ENCODE peak calls at places on chromosomes 6 and 20, in eight cellular contexts. One of them, this sample, is unnamed.
A peak's percentile ranks its signal among the peaks of the same experiment; 100 is the strongest.

GRCh38 chr20:64185276-64185900 is 21.1 kb downstream of the MYT1 start:
- DNase-seq in Jurkat, Clone E6-1: no peak
- DNase-seq in choroid plexus epithelial cell: no peak
- DNase-seq in AG04449: no peak
- DNase-seq in skeletal muscle cell: no peak
- DNase-seq in naive thymus-derived CD4-positive, alpha-beta T cell: no peak
- DNase-seq in CD8-positive, alpha-beta T cell: no peak
- DNase-seq in left ventricle myocardium inferior: no peak
- DNase-seq in this sample: no peak

GRCh38 chr6:64293298-64293697 is 657.7 kb downstream of the PHF3 start:
- DNase-seq in AG04449: no peak
- DNase-seq in CD8-positive, alpha-beta T cell: no peak
- DNase-seq in naive thymus-derived CD4-positive, alpha-beta T cell: no peak
- DNase-seq in Jurkat, Clone E6-1: no peak
- DNase-seq in left ventricle myocardium inferior: no peak
- DNase-seq in choroid plexus epithelial cell: peak; percentile 26
- DNase-seq in skeletal muscle cell: no peak
- DNase-seq in this sample: no peak

GRCh38 chr6:113122060-113122459 is 735.1 kb upstream of the MARCKS start:
- DNase-seq in Jurkat, Clone E6-1: no peak
- DNase-seq in naive thymus-derived CD4-positive, alpha-beta T cell: no peak
- DNase-seq in left ventricle myocardium inferior: no peak
- DNase-seq in choroid plexus epithelial cell: peak; percentile 95
- DNase-seq in skeletal muscle cell: peak; percentile 81
- DNase-seq in CD8-positive, alpha-beta T cell: no peak
- DNase-seq in AG04449: peak; percentile 76
- DNase-seq in this sample: peak; percentile 68

GRCh38 chr6:79196908-79197307 is 37.6 kb downstream of the HMGN3 start:
- DNase-seq in Jurkat, Clone E6-1: no peak
- DNase-seq in CD8-positive, alpha-beta T cell: no peak
- DNase-seq in skeletal muscle cell: no peak
- DNase-seq in naive thymus-derived CD4-positive, alpha-beta T cell: no peak
- DNase-seq in left ventricle myocardium inferior: no peak
- DNase-seq in AG04449: no peak
- DNase-seq in choroid plexus epithelial cell: no peak
- DNase-seq in this sample: no peak

GRCh38 chr6:82298012-82298411 is 50.5 kb upstream of the IBTK start:
- DNase-seq in naive thymus-derived CD4-positive, alpha-beta T cell: no peak
- DNase-seq in left ventricle myocardium inferior: no peak
- DNase-seq in Jurkat, Clone E6-1: no peak
- DNase-seq in choroid plexus epithelial cell: peak; percentile 4
- DNase-seq in AG04449: no peak
- DNase-seq in CD8-positive, alpha-beta T cell: no peak
- DNase-seq in skeletal muscle cell: peak; percentile 4
- DNase-seq in this sample: no peak

GRCh38 chr6:12570461-12571030 is 146.0 kb upstream of the PHACTR1 start:
- DNase-seq in left ventricle myocardium inferior: no peak
- DNase-seq in CD8-positive, alpha-beta T cell: no peak
- DNase-seq in skeletal muscle cell: no peak
- DNase-seq in Jurkat, Clone E6-1: no peak
- DNase-seq in AG04449: no peak
- DNase-seq in choroid plexus epithelial cell: no peak
- DNase-seq in naive thymus-derived CD4-positive, alpha-beta T cell: no peak
- DNase-seq in this sample: no peak

GRCh38 chr6:118712955-118713354 is 61.6 kb upstream of the CEP85L start:
- DNase-seq in left ventricle myocardium inferior: no peak
- DNase-seq in skeletal muscle cell: peak; percentile 68
- DNase-seq in naive thymus-derived CD4-positive, alpha-beta T cell: no peak
- DNase-seq in CD8-positive, alpha-beta T cell: no peak
- DNase-seq in AG04449: no peak
- DNase-seq in Jurkat, Clone E6-1: no peak
- DNase-seq in choroid plexus epithelial cell: peak; percentile 51
- DNase-seq in this sample: peak; percentile 12

GRCh38 chr6:167079853-167080297 is 43.0 kb upstream of the CCR6 start:
- DNase-seq in CD8-positive, alpha-beta T cell: peak; percentile 27
- DNase-seq in AG04449: no peak
- DNase-seq in skeletal muscle cell: no peak
- DNase-seq in left ventricle myocardium inferior: no peak
- DNase-seq in choroid plexus epithelial cell: no peak
- DNase-seq in Jurkat, Clone E6-1: no peak
- DNase-seq in naive thymus-derived CD4-positive, alpha-beta T cell: no peak
- DNase-seq in this sample: no peak

GRCh38 chr6:52286798-52287432 is 2.4 kb upstream of the MCM3 start:
- DNase-seq in left ventricle myocardium inferior: peak; percentile 48
- DNase-seq in choroid plexus epithelial cell: peak; percentile 88
- DNase-seq in AG04449: peak; percentile 12
- DNase-seq in CD8-positive, alpha-beta T cell: peak; percentile 56
- DNase-seq in Jurkat, Clone E6-1: peak; percentile 75
- DNase-seq in naive thymus-derived CD4-positive, alpha-beta T cell: peak; percentile 71
- DNase-seq in skeletal muscle cell: peak; percentile 40
- DNase-seq in this sample: no peak

GRCh38 chr20:57213924-57214323 is 52.5 kb downstream of the BMP7 start:
- DNase-seq in skeletal muscle cell: no peak
- DNase-seq in naive thymus-derived CD4-positive, alpha-beta T cell: no peak
- DNase-seq in AG04449: no peak
- DNase-seq in left ventricle myocardium inferior: no peak
- DNase-seq in Jurkat, Clone E6-1: no peak
- DNase-seq in choroid plexus epithelial cell: no peak
- DNase-seq in CD8-positive, alpha-beta T cell: no peak
- DNase-seq in this sample: no peak

GRCh38 chr6:43491750-43492661 is 14.6 kb downstream of the TJAP1 start:
- DNase-seq in naive thymus-derived CD4-positive, alpha-beta T cell: no peak
- DNase-seq in CD8-positive, alpha-beta T cell: no peak
- DNase-seq in left ventricle myocardium inferior: peak; percentile 88
- DNase-seq in choroid plexus epithelial cell: peak; percentile 77
- DNase-seq in skeletal muscle cell: peak; percentile 42
- DNase-seq in AG04449: no peak
- DNase-seq in Jurkat, Clone E6-1: no peak
- DNase-seq in this sample: no peak

GRCh38 chr6:170224694-170225660 is 65.9 kb downstream of the DLL1 start:
- DNase-seq in Jurkat, Clone E6-1: no peak
- DNase-seq in left ventricle myocardium inferior: no peak
- DNase-seq in choroid plexus epithelial cell: peak; percentile 10
- DNase-seq in naive thymus-derived CD4-positive, alpha-beta T cell: no peak
- DNase-seq in skeletal muscle cell: no peak
- DNase-seq in CD8-positive, alpha-beta T cell: no peak
- DNase-seq in AG04449: no peak
- DNase-seq in this sample: peak; percentile 5

GRCh38 chr20:48230251-48230650 is 445.0 kb upstream of the SULF2 start:
- DNase-seq in left ventricle myocardium inferior: no peak
- DNase-seq in Jurkat, Clone E6-1: no peak
- DNase-seq in AG04449: no peak
- DNase-seq in naive thymus-derived CD4-positive, alpha-beta T cell: no peak
- DNase-seq in CD8-positive, alpha-beta T cell: no peak
- DNase-seq in choroid plexus epithelial cell: no peak
- DNase-seq in skeletal muscle cell: no peak
- DNase-seq in this sample: no peak

GRCh38 chr20:48789781-48790544 is 37.8 kb downstream of the PREX1 start:
- DNase-seq in skeletal muscle cell: no peak
- DNase-seq in left ventricle myocardium inferior: no peak
- DNase-seq in AG04449: no peak
- DNase-seq in naive thymus-derived CD4-positive, alpha-beta T cell: no peak
- DNase-seq in Jurkat, Clone E6-1: no peak
- DNase-seq in CD8-positive, alpha-beta T cell: no peak
- DNase-seq in choroid plexus epithelial cell: no peak
- DNase-seq in this sample: no peak

GRCh38 chr20:8375898-8376297 is 243.8 kb downstream of the PLCB1 start:
- DNase-seq in CD8-positive, alpha-beta T cell: no peak
- DNase-seq in skeletal muscle cell: no peak
- DNase-seq in left ventricle myocardium inferior: no peak
- DNase-seq in Jurkat, Clone E6-1: no peak
- DNase-seq in AG04449: no peak
- DNase-seq in naive thymus-derived CD4-positive, alpha-beta T cell: no peak
- DNase-seq in choroid plexus epithelial cell: peak; percentile 83
- DNase-seq in this sample: no peak

GRCh38 chr20:36303020-36303595 is 3.0 kb upstream of the DLGAP4 start:
- DNase-seq in CD8-positive, alpha-beta T cell: no peak
- DNase-seq in left ventricle myocardium inferior: no peak
- DNase-seq in choroid plexus epithelial cell: no peak
- DNase-seq in naive thymus-derived CD4-positive, alpha-beta T cell: no peak
- DNase-seq in AG04449: no peak
- DNase-seq in Jurkat, Clone E6-1: no peak
- DNase-seq in skeletal muscle cell: no peak
- DNase-seq in this sample: no peak

GRCh38 chr6:36674942-36675341 is 3.6 kb upstream of the CDKN1A start:
- DNase-seq in naive thymus-derived CD4-positive, alpha-beta T cell: no peak
- DNase-seq in Jurkat, Clone E6-1: no peak
- DNase-seq in AG04449: no peak
- DNase-seq in skeletal muscle cell: no peak
- DNase-seq in left ventricle myocardium inferior: no peak
- DNase-seq in choroid plexus epithelial cell: no peak
- DNase-seq in CD8-positive, alpha-beta T cell: no peak
- DNase-seq in this sample: no peak

GRCh38 chr20:7416382-7416781 is 523.9 kb downstream of the HAO1 start:
- DNase-seq in choroid plexus epithelial cell: no peak
- DNase-seq in naive thymus-derived CD4-positive, alpha-beta T cell: no peak
- DNase-seq in CD8-positive, alpha-beta T cell: no peak
- DNase-seq in Jurkat, Clone E6-1: no peak
- DNase-seq in left ventricle myocardium inferior: no peak
- DNase-seq in AG04449: no peak
- DNase-seq in skeletal muscle cell: no peak
- DNase-seq in this sample: no peak

GRCh38 chr6:50714487-50715379 is 1.4 kb downstream of the TFAP2D start:
- DNase-seq in naive thymus-derived CD4-positive, alpha-beta T cell: no peak
- DNase-seq in skeletal muscle cell: no peak
- DNase-seq in AG04449: no peak
- DNase-seq in CD8-positive, alpha-beta T cell: no peak
- DNase-seq in Jurkat, Clone E6-1: no peak
- DNase-seq in left ventricle myocardium inferior: no peak
- DNase-seq in choroid plexus epithelial cell: no peak
- DNase-seq in this sample: no peak

DNA sequence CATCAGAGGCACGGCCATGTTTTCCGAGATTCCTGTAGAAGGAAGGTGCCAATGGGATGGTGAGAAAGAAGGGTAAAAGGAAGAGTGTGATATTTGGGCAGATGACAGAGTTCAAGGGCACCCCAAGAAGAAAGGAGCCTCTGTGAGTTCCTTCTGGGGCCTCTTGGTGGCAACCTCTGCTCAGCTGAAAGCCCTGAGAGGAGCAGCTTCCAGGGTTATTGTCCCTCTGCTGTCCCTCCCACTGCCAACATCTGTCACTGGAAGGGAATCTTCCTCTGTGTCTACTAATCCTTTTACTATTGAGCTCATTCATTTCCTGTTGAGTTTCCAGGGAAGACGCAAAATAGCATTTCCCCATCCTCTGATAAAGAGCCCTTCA is 40.0 kb upstream of the KCNK16 start:
- DNase-seq in choroid plexus epithelial cell: no peak
- DNase-seq in skeletal muscle cell: no peak
- DNase-seq in Jurkat, Clone E6-1: no peak
- DNase-seq in AG04449: no peak
- DNase-seq in naive thymus-derived CD4-positive, alpha-beta T cell: no peak
- DNase-seq in left ventricle myocardium inferior: no peak
- DNase-seq in CD8-positive, alpha-beta T cell: no peak
- DNase-seq in this sample: no peak
- H3K4me3 ChIP-seq in choroid plexus epithelial cell: no peak overlapping the region
- H3K4me3 ChIP-seq in skeletal muscle cell: no peak overlapping the region
- H3K4me3 ChIP-seq in Jurkat, Clone E6-1: no peak overlapping the region
- H3K4me3 ChIP-seq in AG04449: no peak overlapping the region
- H3K4me3 ChIP-seq in naive thymus-derived CD4-positive, alpha-beta T cell: no peak overlapping the region
- H3K4me3 ChIP-seq in left ventricle myocardium inferior: no peak overlapping the region
- H3K4me3 ChIP-seq in CD8-positive, alpha-beta T cell: no peak overlapping the region
- H3K4me3 ChIP-seq in this sample: no peak overlapping the region

GRCh38 chr6:110039996-110040383 is 61.9 kb downstream of the GPR6 start:
- DNase-seq in naive thymus-derived CD4-positive, alpha-beta T cell: peak; percentile 61
- DNase-seq in skeletal muscle cell: no peak
- DNase-seq in Jurkat, Clone E6-1: peak; percentile 73
- DNase-seq in left ventricle myocardium inferior: no peak
- DNase-seq in AG04449: no peak
- DNase-seq in CD8-positive, alpha-beta T cell: peak; percentile 32
- DNase-seq in choroid plexus epithelial cell: peak; percentile 67
- DNase-seq in this sample: no peak
- H3K4me3 ChIP-seq in naive thymus-derived CD4-positive, alpha-beta T cell: peak overlapping the region; percentile 54
- H3K4me3 ChIP-seq in skeletal muscle cell: peak overlapping the region; percentile 36
- H3K4me3 ChIP-seq in Jurkat, Clone E6-1: peak overlapping the region; percentile 59
- H3K4me3 ChIP-seq in left ventricle myocardium inferior: peak overlapping the region; percentile 53
- H3K4me3 ChIP-seq in AG04449: peak overlapping the region; percentile 45
- H3K4me3 ChIP-seq in CD8-positive, alpha-beta T cell: peak overlapping the region; percentile 49
- H3K4me3 ChIP-seq in choroid plexus epithelial cell: peak overlapping the region; percentile 53
- H3K4me3 ChIP-seq in this sample: peak overlapping the region; percentile 36

DNA sequence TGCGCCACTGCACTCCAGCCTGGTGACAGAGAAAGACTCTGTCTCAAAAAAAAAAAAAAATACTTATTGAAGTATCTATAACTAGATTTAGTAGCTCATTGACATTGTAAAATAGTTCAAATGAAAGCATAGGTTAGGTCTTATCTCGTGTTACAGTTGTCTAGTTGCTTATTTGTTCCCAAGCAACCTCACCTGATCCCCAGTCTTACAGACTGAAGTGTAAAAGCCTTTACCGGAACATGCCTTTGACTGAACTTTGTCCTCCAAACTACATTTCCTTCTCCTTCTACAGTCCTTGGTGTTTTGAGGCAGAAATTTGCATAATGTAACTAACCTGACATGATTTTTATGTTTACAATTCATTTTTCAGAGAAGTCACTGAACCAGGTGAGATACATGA is 61.0 kb downstream of the PKIB start:
- DNase-seq in naive thymus-derived CD4-positive, alpha-beta T cell: no peak
- DNase-seq in skeletal muscle cell: no peak
- DNase-seq in Jurkat, Clone E6-1: no peak
- DNase-seq in CD8-positive, alpha-beta T cell: no peak
- DNase-seq in choroid plexus epithelial cell: no peak
- DNase-seq in AG04449: no peak
- DNase-seq in left ventricle myocardium inferior: no peak
- DNase-seq in this sample: no peak
- H3K4me3 ChIP-seq in naive thymus-derived CD4-positive, alpha-beta T cell: no peak overlapping the region
- H3K4me3 ChIP-seq in skeletal muscle cell: no peak overlapping the region
- H3K4me3 ChIP-seq in Jurkat, Clone E6-1: no peak overlapping the region
- H3K4me3 ChIP-seq in CD8-positive, alpha-beta T cell: no peak overlapping the region
- H3K4me3 ChIP-seq in choroid plexus epithelial cell: no peak overlapping the region
- H3K4me3 ChIP-seq in AG04449: no peak overlapping the region
- H3K4me3 ChIP-seq in left ventricle myocardium inferior: no peak overlapping the region
- H3K4me3 ChIP-seq in this sample: no peak overlapping the region

DNA sequence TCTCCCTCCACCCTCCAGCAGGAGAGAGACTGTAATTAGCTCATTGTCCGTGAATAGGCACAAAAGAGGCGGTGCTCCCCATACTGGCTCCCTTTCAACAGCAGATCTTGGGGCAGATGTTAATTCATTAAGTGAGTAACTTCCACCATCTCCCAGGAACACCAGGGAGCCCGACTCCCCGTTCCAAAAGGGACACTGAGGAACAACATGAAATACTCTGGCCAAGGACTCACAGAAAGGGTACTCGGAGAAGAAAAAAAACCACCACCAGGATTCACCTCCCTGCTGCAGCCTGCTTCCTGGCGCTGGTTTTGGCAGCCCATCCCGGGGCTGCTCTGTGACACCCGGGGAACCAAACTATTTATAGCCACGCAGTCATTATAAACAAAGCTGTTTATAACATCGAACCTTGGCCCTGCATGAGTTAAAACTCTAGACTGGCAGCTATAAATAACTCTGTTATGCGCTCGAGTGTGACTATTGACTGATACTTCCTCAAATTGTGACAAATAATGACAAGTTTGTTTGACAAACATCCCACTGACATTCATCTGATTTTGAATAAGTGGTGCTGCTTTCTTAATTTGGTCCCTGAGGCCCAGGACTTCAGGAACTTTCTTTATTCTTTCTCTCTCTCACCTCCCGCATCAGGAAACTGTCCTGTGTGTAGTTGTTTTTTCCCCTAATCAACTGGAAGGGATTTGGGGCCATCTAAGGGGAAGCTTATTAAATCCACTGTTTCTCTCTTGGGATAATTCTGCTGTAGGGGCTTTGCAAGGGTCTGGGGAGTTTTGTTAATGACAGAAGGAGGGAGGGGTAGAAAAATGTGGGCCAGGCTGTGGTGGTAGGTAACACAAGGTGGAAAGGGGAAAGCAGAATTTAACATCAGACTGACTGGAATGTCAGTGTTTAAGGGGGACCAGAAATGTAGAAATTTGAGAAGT is 521.6 kb downstream of the CD83 start:
- DNase-seq in left ventricle myocardium inferior: peak; percentile 52
- DNase-seq in AG04449: no peak
- DNase-seq in naive thymus-derived CD4-positive, alpha-beta T cell: no peak
- DNase-seq in skeletal muscle cell: no peak
- DNase-seq in CD8-positive, alpha-beta T cell: no peak
- DNase-seq in Jurkat, Clone E6-1: no peak
- DNase-seq in choroid plexus epithelial cell: peak; percentile 39
- DNase-seq in this sample: no peak
- H3K4me3 ChIP-seq in left ventricle myocardium inferior: peak overlapping the region; percentile 54
- H3K4me3 ChIP-seq in AG04449: no peak overlapping the region
- H3K4me3 ChIP-seq in naive thymus-derived CD4-positive, alpha-beta T cell: no peak overlapping the region
- H3K4me3 ChIP-seq in skeletal muscle cell: no peak overlapping the region
- H3K4me3 ChIP-seq in CD8-positive, alpha-beta T cell: no peak overlapping the region
- H3K4me3 ChIP-seq in Jurkat, Clone E6-1: no peak overlapping the region
- H3K4me3 ChIP-seq in choroid plexus epithelial cell: no peak overlapping the region
- H3K4me3 ChIP-seq in this sample: no peak overlapping the region